ENCODE peak calls at places on chromosomes 6 and 20, in four cellular contexts. O is H1, E is SK-N-SH, Q is HepG2. X is an unnamed sample.

GRCh38 chr6:84825461-84825860 is 61.1 kb upstream of the TBX18 start:
- DNase-seq in E (no peak), O (no peak), Q (no peak), X (no peak)

GRCh38 chr20:58870293-58871014 is 17.9 kb downstream of the GNAS start:
- DNase-seq in O (no peak), E (peak), Q (peak), X (no peak)

GRCh38 chr6:31423550-31423949 is 20.2 kb downstream of the MICA start:
- DNase-seq in Q (no peak), O (no peak), E (no peak), X (no peak)

GRCh38 chr6:158668707-158669103 is 18.9 kb downstream of the SYTL3 start:
- DNase-seq in Q (no peak), O (no peak), E (no peak), X (no peak)

GRCh38 chr20:13552061-13552460 is 86.7 kb downstream of the TASP1 start:
- DNase-seq in O (no peak), Q (no peak), E (no peak), X (no peak)

GRCh38 chr20:51661609-51662178 is 106.5 kb downstream of the ATP9A start:
- DNase-seq in E (no peak), Q (peak), O (no peak), X (no peak)

GRCh38 chr20:41738584-41739193 is 120.5 kb upstream of the CHD6 start:
- DNase-seq in E (peak), Q (peak), O (no peak), X (no peak)

GRCh38 chr6:106046116-106046853 is 39.9 kb upstream of the PRDM1 start:
- DNase-seq in O (no peak), Q (peak), E (no peak), X (no peak)

GRCh38 chr6:85684125-85684808 is 41.6 kb upstream of the SYNCRIP start:
- DNase-seq in E (no peak), O (no peak), Q (no peak), X (no peak)

DNA sequence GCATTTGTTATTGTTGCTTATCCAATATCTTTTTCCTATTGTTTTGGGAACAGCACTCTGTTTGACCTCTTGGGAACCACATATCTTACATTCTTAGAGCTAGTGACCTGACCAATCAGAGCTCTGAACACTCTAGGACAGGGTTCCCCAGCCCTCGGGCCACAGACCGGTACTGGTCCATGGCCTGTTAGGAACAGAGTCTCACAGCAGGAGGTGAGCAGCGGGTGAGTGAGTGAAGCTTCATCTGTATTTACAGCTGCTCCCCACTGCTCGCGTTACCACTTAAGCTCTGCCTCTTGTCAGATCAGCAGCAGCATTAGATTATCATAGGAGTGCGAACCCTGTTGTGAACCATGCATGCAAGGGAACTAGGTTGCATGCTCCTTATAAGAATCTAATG is 226.0 kb upstream of the TSHZ2 start:
- DNase-seq in E (no peak), Q (no peak), O (peak), X (no peak)
- TF ChIP-seq TCF12 in E (no peak), Q (no peak), O (no peak), X (no peak)

GRCh38 chr20:4949833-4950178 is 51.5 kb downstream of the SLC23A2 start:
- DNase-seq in O (no peak), E (peak), Q (peak), X (no peak)

GRCh38 chr20:4950437-4950836 is 50.9 kb downstream of the SLC23A2 start:
- DNase-seq in E (no peak), O (no peak), Q (no peak), X (no peak)

GRCh38 chr20:4950841-4951240 is 50.5 kb downstream of the SLC23A2 start:
- DNase-seq in Q (no peak), E (no peak), O (no peak), X (no peak)

GRCh38 chr20:4952229-4952628 is 49.1 kb downstream of the SLC23A2 start:
- DNase-seq in E (no peak), Q (no peak), O (no peak), X (no peak)

GRCh38 chr20:4951299-4951698 is 50.0 kb downstream of the SLC23A2 start:
- DNase-seq in O (no peak), E (no peak), Q (no peak), X (no peak)
- TF ChIP-seq TCF12 in O (no peak), E (no peak), Q (no peak), X (no peak)

DNA sequence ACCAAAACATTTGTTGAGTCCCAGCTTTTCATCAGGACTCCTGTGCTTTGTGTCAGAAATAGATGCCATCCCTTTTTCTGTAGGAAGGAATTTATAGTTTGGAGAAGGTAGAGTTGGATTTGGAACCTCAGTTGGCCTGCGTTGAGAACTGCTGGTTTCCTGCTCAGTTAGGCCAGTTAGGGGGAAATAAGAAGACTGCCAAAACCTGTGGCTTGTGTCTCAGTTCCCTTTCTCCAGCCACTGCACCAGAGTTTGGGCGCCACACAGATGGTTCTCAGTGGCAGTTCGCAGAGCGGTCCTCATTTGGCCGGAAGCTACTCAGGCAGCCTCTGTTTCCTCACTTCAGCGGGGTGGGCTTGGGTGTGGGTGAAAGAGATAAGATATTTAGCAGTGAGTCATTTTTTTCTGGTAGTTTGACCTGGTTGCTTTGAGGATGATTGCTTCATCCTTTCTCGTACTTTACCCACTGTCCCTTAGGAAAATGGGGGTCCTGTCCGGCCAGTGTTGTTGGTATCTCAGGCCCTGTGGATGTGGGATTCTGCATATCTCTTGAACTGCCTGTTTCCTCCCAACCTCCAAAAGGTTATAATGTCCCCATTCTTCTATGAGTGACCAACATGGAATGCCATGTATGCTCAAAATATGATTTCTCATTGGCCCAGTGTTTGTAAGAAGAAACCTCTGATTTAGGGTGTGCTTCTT is 53.7 kb downstream of the JARID2 start:
- DNase-seq in Q (peak), O (no peak), E (no peak), X (peak)
- TF ChIP-seq TCF12 in Q (no peak), O (no peak), E (no peak), X (peak)

DNA sequence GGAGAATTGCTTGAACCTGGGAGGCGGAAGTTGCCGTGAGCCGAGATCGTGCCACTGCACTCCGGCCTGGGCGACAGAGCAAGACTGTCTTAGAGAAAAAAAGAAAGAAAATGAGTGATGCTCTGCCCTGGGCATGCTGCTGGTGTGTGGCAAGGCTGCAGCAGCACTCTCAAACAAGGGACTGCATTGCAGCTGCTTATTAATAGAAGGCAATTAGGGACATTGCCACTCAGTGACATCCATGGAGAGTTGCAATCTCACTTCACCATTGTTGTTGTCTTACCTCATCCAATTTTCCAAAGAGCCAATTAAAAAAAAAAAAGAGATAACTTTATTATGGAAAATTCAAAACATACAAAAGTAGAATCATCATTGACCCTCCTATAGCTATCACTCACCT is 131.1 kb downstream of the LRRC1 start:
- DNase-seq in O (no peak), E (no peak), Q (no peak), X (no peak)
- TF ChIP-seq TCF12 in O (no peak), E (no peak), Q (no peak), X (no peak)

DNA sequence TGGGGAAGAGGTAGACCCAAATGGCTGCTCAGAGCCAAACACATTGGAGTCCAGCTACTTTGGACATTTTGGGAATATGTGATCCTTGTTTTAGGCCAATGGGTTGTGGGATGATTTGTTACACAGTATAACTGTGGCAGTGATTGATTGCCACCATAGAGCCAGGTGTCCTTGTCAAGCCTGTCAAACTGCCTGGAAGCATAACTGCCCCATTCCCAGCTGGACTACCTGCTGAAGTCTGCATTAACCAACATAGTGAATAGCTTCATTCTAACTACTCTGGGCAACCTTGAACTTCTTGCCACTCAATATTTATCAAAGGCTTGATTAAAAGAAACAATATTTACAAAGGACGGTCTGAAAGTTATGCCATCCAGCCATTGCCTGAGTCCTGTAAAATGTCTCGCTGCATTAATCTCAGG is 164.7 kb downstream of the LINC00237 start:
- DNase-seq in Q (peak), E (no peak), O (no peak), X (no peak)
- TF ChIP-seq TCF12 in Q (peak), E (no peak), O (no peak), X (no peak)

DNA sequence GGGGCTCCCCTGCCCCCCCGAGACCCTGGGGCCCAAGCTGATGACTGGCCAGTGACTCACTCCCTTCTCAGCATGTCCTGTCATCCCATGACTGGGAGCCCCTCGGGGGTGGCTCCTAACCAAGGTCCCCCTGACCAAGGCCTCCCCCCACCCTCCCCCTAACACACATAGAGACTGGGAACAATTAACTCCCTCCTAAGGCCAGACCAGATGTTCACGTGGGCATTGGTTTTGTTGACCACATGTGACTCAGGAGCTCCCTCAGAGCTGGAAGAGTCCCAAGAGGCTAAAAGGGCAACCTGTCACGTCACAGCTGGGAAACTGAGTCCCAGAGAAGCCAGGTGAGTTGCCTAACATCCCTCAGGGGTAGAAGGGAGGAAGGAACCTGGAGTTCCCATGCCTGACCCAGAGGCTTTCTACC is 10.6 kb upstream of the CCN5 start:
- DNase-seq in E (no peak), O (no peak), Q (no peak), X (no peak)
- TF ChIP-seq TCF12 in E (peak), O (no peak), Q (no peak), X (no peak)

DNA sequence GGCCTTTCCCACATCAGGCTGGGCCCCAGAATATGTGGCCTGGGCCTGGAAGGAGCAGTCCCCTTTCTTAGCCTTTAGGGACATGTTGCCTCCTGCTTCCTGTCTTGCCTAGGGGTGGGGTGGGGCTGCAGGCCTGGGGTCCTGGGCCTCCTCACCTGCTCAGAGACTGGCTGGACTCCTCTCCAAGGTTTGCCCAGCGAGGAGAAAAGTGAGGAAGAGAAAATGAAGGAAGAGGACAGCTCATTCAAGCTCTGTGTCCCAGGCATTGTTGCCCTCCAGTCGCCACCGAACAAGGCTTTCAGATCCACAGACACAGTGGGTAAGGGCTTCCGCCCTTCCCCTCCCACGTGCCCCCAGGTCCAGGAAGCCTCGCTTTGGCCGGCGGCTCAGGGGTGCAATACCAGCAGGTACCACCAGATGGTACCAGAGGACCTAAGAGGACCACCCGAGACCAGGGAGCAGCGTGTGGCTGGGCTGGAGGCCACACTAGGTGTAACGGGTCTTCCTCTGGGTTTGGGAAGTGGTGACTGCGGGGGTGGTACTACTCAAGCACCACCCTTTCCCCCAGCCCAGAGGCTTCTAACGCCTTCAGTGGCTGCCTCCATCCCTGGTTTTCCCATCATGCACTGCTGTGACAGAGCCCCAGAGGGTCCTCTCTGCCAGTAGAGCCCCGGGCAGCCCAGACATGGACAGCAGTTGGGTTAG is 5.5 kb upstream of the BAK1 start:
- DNase-seq in O (no peak), Q (peak), E (peak), X (peak)
- TF ChIP-seq TCF12 in O (no peak), Q (no peak), E (no peak), X (no peak)

DNA sequence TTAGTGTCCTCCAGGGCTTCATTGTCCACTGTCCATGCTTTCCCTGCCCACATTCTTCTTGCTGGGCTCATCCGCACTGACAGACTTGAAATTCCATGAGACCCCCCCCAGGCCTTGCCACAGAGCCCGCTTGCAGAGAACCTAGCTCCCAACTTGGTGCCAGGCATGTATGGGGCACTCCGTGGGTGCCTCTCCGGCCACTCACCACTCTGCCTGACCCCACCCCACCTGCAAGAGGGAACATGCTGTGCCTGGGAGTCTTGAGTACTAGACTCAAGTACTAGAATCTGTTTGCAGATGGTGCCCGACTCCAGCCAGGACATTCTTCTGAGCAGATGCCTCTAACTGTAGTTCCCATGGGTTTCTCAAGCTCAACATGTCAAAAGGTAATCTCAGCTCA is 47.9 kb downstream of the TRERF1 start:
- DNase-seq in Q (no peak), O (no peak), E (no peak), X (no peak)
- TF ChIP-seq TCF12 in Q (no peak), O (no peak), E (no peak), X (no peak)

DNA sequence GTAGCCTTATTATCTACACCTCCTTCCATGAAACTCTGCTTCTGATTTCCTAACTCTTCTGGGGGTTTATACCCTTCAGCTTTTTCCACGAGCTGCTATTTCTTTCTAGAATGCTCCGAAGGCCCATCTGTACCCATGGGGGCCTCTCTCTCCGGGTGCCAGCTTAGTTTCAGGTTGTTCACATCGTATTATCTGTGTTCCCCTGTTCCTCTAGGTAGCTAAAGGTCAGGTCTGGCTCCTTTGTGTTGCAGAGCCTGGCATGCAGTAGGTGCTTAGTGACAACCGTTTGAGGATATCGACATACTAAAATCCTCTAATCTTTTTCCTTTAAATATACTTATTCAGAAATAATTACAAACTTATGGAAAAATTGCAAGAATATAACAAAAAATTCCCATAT is 73.0 kb downstream of the UST start:
- DNase-seq in Q (no peak), O (no peak), E (no peak), X (no peak)
- TF ChIP-seq TCF12 in Q (no peak), O (no peak), E (no peak), X (no peak)